ENCODE peak calls at places on chromosomes 16 and 17, in seven cellular contexts. Z, T, R, G, F, I and X are unnamed samples.

GRCh38 chr17:6384481-6384880 is 50.4 kb downstream of the AIPL1 start:
- DNase-seq in Z (no peak), F (no peak), R (no peak), T (no peak), G (no peak), I (no peak), X (no peak)

GRCh38 chr16:23920899-23921298 is 85.1 kb downstream of the PRKCB start:
- DNase-seq in F (no peak), I (no peak), T (no peak), G (no peak), Z (no peak), R (no peak), X (no peak)

GRCh38 chr17:38967290-38967738 is at the start of gene FBXO47:
- DNase-seq in I (no peak), R (no peak), G (no peak), Z (peak), F (peak), T (peak), X (peak)

GRCh38 chr16:85662036-85662812 is 26.5 kb downstream of the GINS2 start:
- DNase-seq in R (no peak), F (no peak), T (peak), G (no peak), I (no peak), Z (no peak), X (no peak)

GRCh38 chr17:74157366-74157765 is 46.1 kb upstream of the RPL38 start:
- DNase-seq in Z (no peak), F (no peak), G (no peak), I (no peak), T (no peak), R (no peak), X (no peak)

GRCh38 chr17:56172517-56172982 is 19.3 kb downstream of the ANKFN1 start:
- DNase-seq in I (no peak), R (no peak), T (peak), Z (no peak), F (no peak), G (peak), X (no peak)

GRCh38 chr16:149024-149675 is 3.3 kb upstream of the HBZ start:
- DNase-seq in F (no peak), G (no peak), T (no peak), I (no peak), Z (no peak), R (peak), X (no peak)

GRCh38 chr16:89466920-89467319 is 23.4 kb downstream of the ANKRD11 start:
- DNase-seq in R (no peak), T (no peak), F (no peak), Z (no peak), I (no peak), G (no peak), X (no peak)

GRCh38 chr16:27449434-27450188 is 47.6 kb downstream of the IL21R start:
- DNase-seq in I (no peak), Z (peak), T (peak), G (no peak), F (peak), R (no peak), X (peak)

GRCh38 chr17:79835470-79835899 is 3.8 kb downstream of the CBX4 start:
- DNase-seq in Z (no peak), G (no peak), T (no peak), R (no peak), I (no peak), F (no peak), X (no peak)

GRCh38 chr16:5188318-5189025 is 90.9 kb upstream of the EEF2KMT start:
- DNase-seq in Z (no peak), R (peak), T (no peak), I (no peak), F (no peak), G (no peak), X (no peak)

GRCh38 chr16:85842848-85843247 is 43.4 kb downstream of the COX4I1 start:
- DNase-seq in R (no peak), Z (no peak), G (no peak), T (no peak), I (no peak), F (no peak), X (no peak)

GRCh38 chr16:27232061-27232841 is 28.9 kb downstream of the KDM8 start:
- DNase-seq in Z (peak), F (no peak), G (no peak), T (peak), R (peak), I (peak), X (no peak)

GRCh38 chr16:88770459-88771293 is 14.3 kb downstream of the PIEZO1 start:
- DNase-seq in I (no peak), G (no peak), T (peak), R (peak), Z (no peak), F (no peak), X (no peak)

GRCh38 chr16:15779664-15780351 is 77.0 kb downstream of the MYH11 start:
- DNase-seq in R (no peak), I (no peak), G (no peak), T (no peak), Z (no peak), F (no peak), X (no peak)

GRCh38 chr17:61410555-61411089 is 11.0 kb downstream of the TBX2 start:
- DNase-seq in Z (peak), T (peak), R (no peak), F (peak), G (no peak), I (peak), X (peak)

GRCh38 chr17:4480929-4481898 is 17.5 kb upstream of the SPNS2 start:
- DNase-seq in F (no peak), R (no peak), I (no peak), Z (no peak), G (no peak), T (no peak), X (no peak)

GRCh38 chr17:40443988-40444899 is 994 bp downstream of the IGFBP4 start:
- DNase-seq in R (no peak), I (no peak), F (no peak), Z (no peak), T (no peak), G (no peak), X (no peak)

GRCh38 chr16:81516478-81517149 is 72.0 kb downstream of the CMIP start:
- DNase-seq in T (peak), R (no peak), Z (no peak), I (no peak), F (no peak), G (no peak), X (no peak)

GRCh38 chr16:13463619-13464018 is 456.3 kb upstream of the ERCC4 start:
- DNase-seq in I (no peak), F (no peak), G (no peak), Z (no peak), T (no peak), R (no peak), X (no peak)

GRCh38 chr17:8380049-8380448 is 2.9 kb downstream of the RPL26 start:
- DNase-seq in F (no peak), Z (no peak), T (no peak), R (no peak), G (no peak), I (no peak), X (no peak)

GRCh38 chr17:66540131-66540781 is 237.8 kb downstream of the PRKCA start:
- DNase-seq in T (peak), R (no peak), F (no peak), I (no peak), G (no peak), Z (no peak), X (no peak)

GRCh38 chr16:16857012-16857411 is 478.1 kb downstream of the NPIPA7 start:
- DNase-seq in T (no peak), R (no peak), I (no peak), G (no peak), Z (no peak), F (no peak), X (no peak)

GRCh38 chr16:2468725-2469398 is 2.2 kb upstream of the NTN3 start:
- DNase-seq in Z (no peak), G (peak), T (no peak), R (no peak), I (no peak), F (no peak), X (no peak)

GRCh38 chr17:177155-177554 is 4.3 kb downstream of the DOC2B start:
- DNase-seq in I (no peak), R (no peak), F (no peak), T (no peak), Z (no peak), G (no peak), X (no peak)